ENCODE peak calls at places on chromosomes 12 and 14, in seven cellular contexts. R is bronchial epithelial cell, E is tibial nerve, O is heart left ventricle, P is cardiac muscle cell, N is BJ, W is ovary. C is an unnamed sample.

GRCh38 chr14:78970677-78971076 is 800.5 kb downstream of the NRXN3 start:
- DNase-seq in R (no peak), E (no peak), O (no peak), P (no peak), N (no peak), W (no peak), C (no peak)

GRCh38 chr14:75184447-75184846 is 8.0 kb upstream of the TMED10 start:
- DNase-seq in R (peak; percentile 46), E (no peak), O (no peak), P (no peak), N (peak; percentile 98), W (no peak), C (no peak)

GRCh38 chr12:76311796-76312195 is 36.4 kb downstream of the BBS10 start:
- DNase-seq in R (peak; percentile 49), E (no peak), O (no peak), P (no peak), N (peak; percentile 25), W (no peak), C (no peak)

GRCh38 chr14:20797159-20797558 is 5.5 kb downstream of the RNASE1 start:
- DNase-seq in R (peak; percentile 41), E (no peak), O (no peak), P (no peak), N (no peak), W (no peak), C (no peak)

GRCh38 chr14:104548802-104549535 is 30.6 kb upstream of the C14orf180 start:
- DNase-seq in R (no peak), E (no peak), O (no peak), P (no peak), N (no peak), W (peak; percentile 10), C (no peak)

GRCh38 chr12:42234970-42235369 is 3.1 kb downstream of the YAF2 start:
- DNase-seq in R (no peak), E (no peak), O (peak; percentile 21), P (no peak), N (no peak), W (no peak), C (no peak)

GRCh38 chr14:101876539-101876938 is 87.8 kb upstream of the DYNC1H1 start:
- DNase-seq in R (no peak), E (peak; percentile 47), O (peak; percentile 82), P (peak; percentile 18), N (peak; percentile 48), W (no peak), C (no peak)

GRCh38 chr14:75229923-75230792 is 48.5 kb upstream of the FOS start:
- DNase-seq in R (peak; percentile 96), E (no peak), O (peak; percentile 39), P (no peak), N (no peak), W (no peak), C (peak; percentile 74)

GRCh38 chr12:67698711-67699603 is 50.4 kb downstream of the DYRK2 start:
- DNase-seq in R (peak; percentile 60), E (no peak), O (no peak), P (no peak), N (no peak), W (no peak), C (no peak)

GRCh38 chr14:60753264-60754126 is 18.9 kb downstream of the MNAT1 start:
- DNase-seq in R (no peak), E (no peak), O (no peak), P (no peak), N (no peak), W (no peak), C (no peak)

GRCh38 chr12:120199595-120200306 is 1.2 kb downstream of the RPLP0 start:
- DNase-seq in R (peak; percentile 73), E (no peak), O (no peak), P (no peak), N (peak; percentile 27), W (no peak), C (no peak)

GRCh38 chr14:77024171-77024627 is 4.3 kb downstream of the IRF2BPL start:
- DNase-seq in R (no peak), E (no peak), O (peak; percentile 44), P (peak; percentile 85), N (no peak), W (peak; percentile 61), C (no peak)

GRCh38 chr14:96178674-96179321 is 25.8 kb upstream of the BDKRB2 start:
- DNase-seq in R (no peak), E (no peak), O (no peak), P (no peak), N (no peak), W (no peak), C (no peak)

GRCh38 chr14:42407153-42407552 is 800.5 kb downstream of the LRFN5 start:
- DNase-seq in R (no peak), E (no peak), O (no peak), P (no peak), N (no peak), W (no peak), C (no peak)

GRCh38 chr12:121789800-121790748 is 3.4 kb downstream of the RHOF start:
- DNase-seq in R (no peak), E (no peak), O (peak; percentile 80), P (no peak), N (no peak), W (no peak), C (no peak)

GRCh38 chr12:81231574-81232368 is 153.9 kb downstream of the ACSS3 start:
- DNase-seq in R (no peak), E (no peak), O (no peak), P (no peak), N (no peak), W (no peak), C (no peak)

GRCh38 chr12:68121143-68121542 is 38.4 kb downstream of the IFNG start:
- DNase-seq in R (no peak), E (no peak), O (no peak), P (no peak), N (no peak), W (no peak), C (no peak)

GRCh38 chr14:49954171-49954631 is 61.3 kb downstream of the ARF6 start:
- DNase-seq in R (peak; percentile 81), E (no peak), O (no peak), P (no peak), N (peak; percentile 69), W (no peak), C (no peak)

GRCh38 chr14:102570334-102570995 is 22.0 kb upstream of the RCOR1 start:
- DNase-seq in R (no peak), E (no peak), O (no peak), P (no peak), N (no peak), W (no peak), C (no peak)

GRCh38 chr12:26338574-26339572 is 143.5 kb downstream of the SSPN start:
- DNase-seq in R (peak; percentile 83), E (no peak), O (no peak), P (no peak), N (no peak), W (no peak), C (peak; percentile 6)

GRCh38 chr12:6818246-6819006 is 3.2 kb upstream of the GPR162 start:
- DNase-seq in R (no peak), E (no peak), O (no peak), P (peak; percentile 60), N (no peak), W (peak; percentile 52), C (no peak)
- H3K4me3 ChIP-seq in R (no peak overlapping the region), E (no peak overlapping the region), O (no peak overlapping the region), P (no peak overlapping the region), N (no peak overlapping the region), W (no peak overlapping the region), C (no peak overlapping the region)

DNA sequence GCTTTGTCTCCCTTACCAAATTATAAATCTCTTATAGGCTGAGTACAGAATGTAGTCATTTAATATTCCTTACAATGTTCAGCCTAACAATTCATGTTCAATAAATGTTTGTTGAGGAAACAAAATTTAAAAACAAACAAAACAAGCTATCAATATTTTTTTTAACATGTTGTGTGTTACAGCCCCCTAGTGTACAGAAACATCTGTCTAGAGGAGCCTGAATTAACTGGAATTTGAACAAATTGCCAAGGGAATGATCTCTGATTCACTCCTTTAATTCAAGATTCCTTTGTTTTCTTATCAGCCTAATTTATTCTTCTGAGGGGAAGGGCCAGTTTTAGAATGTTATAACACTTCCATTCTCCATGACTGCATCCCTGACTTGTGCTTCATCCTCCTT is 127.1 kb downstream of the CMAS start:
- DNase-seq in R (peak; percentile 21), E (no peak), O (no peak), P (no peak), N (no peak), W (no peak), C (no peak)
- TF ChIP-seq CTCF in R (peak; percentile 23), E (no peak), O (no peak), P (no peak), N (no peak), W (no peak), C (peak; percentile 21)

DNA sequence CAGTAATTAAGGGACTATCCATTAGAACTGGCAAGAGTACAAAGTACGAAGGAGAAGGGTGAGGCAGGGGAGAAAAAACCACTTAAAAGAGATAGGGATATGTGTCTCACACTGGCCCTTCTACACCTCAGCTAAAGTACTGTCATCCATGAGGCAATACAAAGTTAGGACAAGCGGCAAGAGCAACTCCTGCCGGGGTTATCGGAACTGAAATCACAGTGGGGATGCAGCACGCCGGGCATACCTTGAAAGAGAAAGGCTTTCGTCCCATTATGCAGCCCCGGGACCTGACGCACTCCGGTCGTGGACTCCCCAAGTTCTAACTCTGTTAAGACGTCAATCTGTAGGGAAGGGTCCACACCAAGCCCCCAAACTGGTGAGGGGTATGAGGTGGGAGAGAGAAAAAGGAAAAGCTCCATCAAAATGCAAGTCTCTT is 1.1 kb downstream of the NELL2 start:
- DNase-seq in R (no peak), E (no peak), O (no peak), P (no peak), N (no peak), W (no peak), C (no peak)
- H3K4me3 ChIP-seq in R (no peak overlapping the region), E (peak overlapping the region; percentile 53), O (no peak overlapping the region), P (peak overlapping the region; percentile 40), N (no peak overlapping the region), W (no peak overlapping the region), C (peak overlapping the region; percentile 55)

GRCh38 chr12:2876431-2877046 is 435 bp downstream of the FOXM1 start:
- DNase-seq in R (peak; percentile 15), E (no peak), O (no peak), P (no peak), N (no peak), W (no peak), C (no peak)

GRCh38 chr12:2877047-2877958 is at the start of the genes FOXM1 and RHNO1:
- DNase-seq in R (peak; percentile 84), E (peak; percentile 84), O (peak; percentile 91), P (peak; percentile 92), N (no peak), W (peak; percentile 94), C (no peak)

GRCh38 chr12:2879853-2880252 is 2.8 kb downstream of the RHNO1 start:
- DNase-seq in R (no peak), E (no peak), O (no peak), P (no peak), N (no peak), W (no peak), C (no peak)

DNA sequence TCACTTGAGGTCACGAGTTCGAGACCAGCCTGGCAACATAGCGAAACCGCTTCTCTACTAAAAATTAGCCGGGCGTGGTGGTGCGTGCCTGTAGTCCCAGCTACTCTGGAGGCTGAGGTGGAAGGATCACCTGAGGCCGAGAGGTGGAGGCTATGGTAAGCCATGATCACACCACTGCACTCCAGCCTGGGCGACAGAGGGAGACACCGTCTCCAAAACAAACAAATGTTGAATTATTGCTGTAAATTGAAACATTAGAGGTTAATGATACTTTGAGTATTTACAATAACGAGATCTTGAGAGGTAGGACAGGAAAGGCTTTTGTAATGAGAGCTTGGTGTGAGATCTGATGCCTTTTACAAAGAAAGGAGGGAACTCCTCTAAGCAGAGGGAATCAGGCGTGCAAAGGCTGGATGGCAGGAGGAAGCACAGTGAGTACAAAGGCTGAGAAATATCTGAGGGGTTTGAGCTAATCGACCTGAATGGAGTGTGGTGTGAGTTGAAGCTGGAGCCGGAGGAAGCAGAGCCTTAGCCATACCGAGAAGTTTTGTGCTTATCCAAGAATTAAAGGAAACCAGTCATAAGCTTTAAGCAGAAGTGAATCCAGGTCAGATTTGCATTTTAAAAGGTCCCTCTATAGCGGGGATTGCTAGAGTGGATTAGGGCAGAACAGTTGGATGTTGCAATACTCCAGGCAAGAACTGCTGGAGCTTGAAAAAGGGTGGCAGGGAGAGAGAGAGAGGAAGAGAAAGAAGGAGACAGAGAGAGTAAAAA is 1.1 kb downstream of the RHNO1 start:
- DNase-seq in R (peak; percentile 15), E (no peak), O (no peak), P (no peak), N (no peak), W (no peak), C (peak; percentile 68)
- TF ChIP-seq CTCF in R (no peak), E (no peak), O (no peak), P (no peak), N (peak; percentile 14), W (no peak), C (no peak)

C was measured in epithelial cell of proximal tubule.